ENCODE peak calls at places on chromosomes 16 and 17, in four cellular contexts. F, Z, H and R are unnamed samples.

GRCh38 chr16:51431517-51432241 is 280.6 kb upstream of the SALL1 start:
- DNase-seq in F (peak; percentile 94), Z (peak; percentile 91), H (no peak), R (no peak)

GRCh38 chr16:85878875-85879274 is 20.1 kb upstream of the IRF8 start:
- DNase-seq in F (peak; percentile 66), Z (peak; percentile 71), H (no peak), R (no peak)

GRCh38 chr17:48756816-48757215 is 28.3 kb upstream of the HOXB13 start:
- DNase-seq in F (no peak), Z (no peak), H (no peak), R (no peak)

GRCh38 chr17:51120739-51121619 is at the start of gene SPAG9:
- DNase-seq in F (peak; percentile 94), Z (peak; percentile 99), H (peak; percentile 100), R (peak; percentile 84)

GRCh38 chr17:42286411-42287295 is 1.6 kb upstream of the STAT5A start:
- DNase-seq in F (no peak), Z (no peak), H (peak; percentile 30), R (no peak)

GRCh38 chr17:78401246-78401645 is 22.8 kb downstream of the PGS1 start:
- DNase-seq in F (no peak), Z (peak; percentile 36), H (no peak), R (no peak)

GRCh38 chr16:53433509-53433908 is 762 bp upstream of the RBL2 start:
- DNase-seq in F (no peak), Z (no peak), H (no peak), R (no peak)

GRCh38 chr16:22948603-22949368 is 134.8 kb downstream of the HS3ST2 start:
- DNase-seq in F (peak; percentile 71), Z (peak; percentile 59), H (peak; percentile 80), R (peak; percentile 19)

GRCh38 chr16:85326794-85327181 is 214.5 kb upstream of the CIBAR2 start:
- DNase-seq in F (no peak), Z (no peak), H (no peak), R (no peak)

GRCh38 chr16:58219432-58219831 is 21.5 kb upstream of the CSNK2A2 start:
- DNase-seq in F (no peak), Z (no peak), H (no peak), R (no peak)

GRCh38 chr17:324151-324571 is 28.4 kb downstream of the RPH3AL start:
- DNase-seq in F (no peak), Z (no peak), H (peak; percentile 6), R (no peak)

GRCh38 chr17:78176548-78177025 is 8.2 kb downstream of the SYNGR2 start:
- DNase-seq in F (peak; percentile 32), Z (peak; percentile 60), H (peak; percentile 95), R (peak; percentile 78)

GRCh38 chr17:83194189-83194565 is 114.8 kb downstream of the METRNL start:
- DNase-seq in F (no peak), Z (no peak), H (peak; percentile 39), R (no peak)

GRCh38 chr17:82035956-82036633 is 1.4 kb downstream of the DCXR start:
- DNase-seq in F (no peak), Z (no peak), H (no peak), R (no peak)

GRCh38 chr17:75872434-75873351 is 5.7 kb downstream of the TRIM47 start:
- DNase-seq in F (peak; percentile 88), Z (peak; percentile 79), H (no peak), R (peak; percentile 58)

GRCh38 chr16:85902366-85903155 is 3.6 kb downstream of the IRF8 start:
- DNase-seq in F (no peak), Z (no peak), H (no peak), R (peak; percentile 13)

GRCh38 chr16:74626741-74627416 is 20.0 kb upstream of the GLG1 start:
- DNase-seq in F (no peak), Z (peak; percentile 45), H (no peak), R (no peak)

GRCh38 chr17:39923230-39923629 is 4.2 kb downstream of the ORMDL3 start:
- DNase-seq in F (no peak), Z (no peak), H (no peak), R (no peak)

GRCh38 chr16:73028263-73028662 is 19.7 kb downstream of the ZFHX3 start:
- DNase-seq in F (no peak), Z (no peak), H (no peak), R (no peak)

GRCh38 chr16:83268164-83268563 is 539.6 kb upstream of the HSBP1 start:
- DNase-seq in F (no peak), Z (no peak), H (no peak), R (no peak)